ENCODE peak calls at places on chromosomes 12 and 14, in nine cellular contexts. One of them, this sample, is unnamed.

GRCh38 chr14:101604228-101604934 is 43.1 kb downstream of the DIO3 start:
- DNase-seq in body of pancreas: no peak
- DNase-seq in HCT116: no peak
- DNase-seq in PC-3: no peak
- DNase-seq in kidney epithelial cell: no peak
- DNase-seq in left ventricle myocardium inferior: peak
- DNase-seq in mammary epithelial cell: no peak
- DNase-seq in A549: no peak
- DNase-seq in adipocyte: no peak
- DNase-seq in this sample: no peak

GRCh38 chr12:121238604-121239334 is 28.8 kb downstream of the P2RX4 start:
- DNase-seq in A549: no peak
- DNase-seq in HCT116: no peak
- DNase-seq in PC-3: no peak
- DNase-seq in body of pancreas: peak
- DNase-seq in kidney epithelial cell: no peak
- DNase-seq in adipocyte: no peak
- DNase-seq in left ventricle myocardium inferior: no peak
- DNase-seq in mammary epithelial cell: no peak
- DNase-seq in this sample: no peak

GRCh38 chr14:83828406-83828805 is 1701.5 kb upstream of the FLRT2 start:
- DNase-seq in adipocyte: peak
- DNase-seq in PC-3: no peak
- DNase-seq in left ventricle myocardium inferior: no peak
- DNase-seq in A549: no peak
- DNase-seq in body of pancreas: no peak
- DNase-seq in mammary epithelial cell: no peak
- DNase-seq in HCT116: no peak
- DNase-seq in kidney epithelial cell: no peak
- DNase-seq in this sample: no peak

GRCh38 chr14:90677484-90678045 is 138.7 kb downstream of the TTC7B start:
- DNase-seq in body of pancreas: no peak
- DNase-seq in adipocyte: peak
- DNase-seq in mammary epithelial cell: peak
- DNase-seq in A549: no peak
- DNase-seq in left ventricle myocardium inferior: no peak
- DNase-seq in HCT116: no peak
- DNase-seq in kidney epithelial cell: no peak
- DNase-seq in PC-3: peak
- DNase-seq in this sample: peak

GRCh38 chr12:124032265-124032886 is 59.4 kb downstream of the ZNF664 start:
- DNase-seq in body of pancreas: peak
- DNase-seq in HCT116: peak
- DNase-seq in A549: peak
- DNase-seq in left ventricle myocardium inferior: no peak
- DNase-seq in mammary epithelial cell: peak
- DNase-seq in PC-3: peak
- DNase-seq in adipocyte: peak
- DNase-seq in kidney epithelial cell: no peak
- DNase-seq in this sample: peak

GRCh38 chr12:66549050-66549389 is 129.9 kb downstream of the GRIP1 start:
- DNase-seq in HCT116: no peak
- DNase-seq in kidney epithelial cell: no peak
- DNase-seq in adipocyte: no peak
- DNase-seq in A549: no peak
- DNase-seq in body of pancreas: no peak
- DNase-seq in mammary epithelial cell: no peak
- DNase-seq in PC-3: no peak
- DNase-seq in left ventricle myocardium inferior: no peak
- DNase-seq in this sample: no peak

GRCh38 chr12:11727133-11727664 is 77.7 kb downstream of the ETV6 start:
- DNase-seq in A549: no peak
- DNase-seq in left ventricle myocardium inferior: no peak
- DNase-seq in HCT116: no peak
- DNase-seq in mammary epithelial cell: no peak
- DNase-seq in kidney epithelial cell: no peak
- DNase-seq in adipocyte: no peak
- DNase-seq in body of pancreas: peak
- DNase-seq in PC-3: no peak
- DNase-seq in this sample: no peak

GRCh38 chr12:124796303-124796957 is 67.2 kb downstream of the SCARB1 start:
- DNase-seq in adipocyte: no peak
- DNase-seq in kidney epithelial cell: no peak
- DNase-seq in left ventricle myocardium inferior: no peak
- DNase-seq in A549: no peak
- DNase-seq in mammary epithelial cell: no peak
- DNase-seq in HCT116: no peak
- DNase-seq in body of pancreas: no peak
- DNase-seq in PC-3: no peak
- DNase-seq in this sample: no peak

GRCh38 chr12:127579446-127579845 is 687.5 kb upstream of the TMEM132C start:
- DNase-seq in adipocyte: peak
- DNase-seq in HCT116: no peak
- DNase-seq in left ventricle myocardium inferior: no peak
- DNase-seq in A549: no peak
- DNase-seq in kidney epithelial cell: no peak
- DNase-seq in mammary epithelial cell: no peak
- DNase-seq in body of pancreas: no peak
- DNase-seq in PC-3: no peak
- DNase-seq in this sample: no peak

GRCh38 chr12:112309797-112310196 is 72.4 kb downstream of the HECTD4 start:
- DNase-seq in mammary epithelial cell: no peak
- DNase-seq in HCT116: no peak
- DNase-seq in kidney epithelial cell: no peak
- DNase-seq in A549: no peak
- DNase-seq in adipocyte: peak
- DNase-seq in PC-3: no peak
- DNase-seq in body of pancreas: no peak
- DNase-seq in left ventricle myocardium inferior: no peak
- DNase-seq in this sample: peak

GRCh38 chr12:130608132-130608531 is 108.0 kb downstream of the RIMBP2 start:
- DNase-seq in kidney epithelial cell: no peak
- DNase-seq in HCT116: no peak
- DNase-seq in PC-3: no peak
- DNase-seq in adipocyte: no peak
- DNase-seq in mammary epithelial cell: no peak
- DNase-seq in A549: no peak
- DNase-seq in left ventricle myocardium inferior: no peak
- DNase-seq in body of pancreas: no peak
- DNase-seq in this sample: no peak

GRCh38 chr12:47946413-47947107 is 16.8 kb upstream of the TMEM106C start:
- DNase-seq in A549: no peak
- DNase-seq in HCT116: no peak
- DNase-seq in kidney epithelial cell: no peak
- DNase-seq in body of pancreas: no peak
- DNase-seq in adipocyte: peak
- DNase-seq in mammary epithelial cell: peak
- DNase-seq in PC-3: peak
- DNase-seq in left ventricle myocardium inferior: no peak
- DNase-seq in this sample: no peak

GRCh38 chr12:16612647-16613046 is 6.7 kb upstream of the LMO3 start:
- DNase-seq in mammary epithelial cell: peak
- DNase-seq in adipocyte: no peak
- DNase-seq in A549: no peak
- DNase-seq in PC-3: peak
- DNase-seq in HCT116: no peak
- DNase-seq in kidney epithelial cell: no peak
- DNase-seq in body of pancreas: no peak
- DNase-seq in left ventricle myocardium inferior: no peak
- DNase-seq in this sample: peak

GRCh38 chr14:101083564-101084435 is 180.3 kb upstream of the RTL1 start:
- DNase-seq in mammary epithelial cell: no peak
- DNase-seq in PC-3: peak
- DNase-seq in kidney epithelial cell: no peak
- DNase-seq in A549: no peak
- DNase-seq in adipocyte: no peak
- DNase-seq in body of pancreas: no peak
- DNase-seq in HCT116: peak
- DNase-seq in left ventricle myocardium inferior: no peak
- DNase-seq in this sample: peak

GRCh38 chr14:68919129-68919927 is 59.8 kb downstream of the ACTN1 start:
- DNase-seq in PC-3: no peak
- DNase-seq in body of pancreas: peak
- DNase-seq in mammary epithelial cell: no peak
- DNase-seq in kidney epithelial cell: no peak
- DNase-seq in A549: no peak
- DNase-seq in left ventricle myocardium inferior: no peak
- DNase-seq in HCT116: no peak
- DNase-seq in adipocyte: no peak
- DNase-seq in this sample: no peak

GRCh38 chr14:103239751-103240150 is 94.3 kb upstream of the EIF5 start:
- DNase-seq in HCT116: no peak
- DNase-seq in body of pancreas: no peak
- DNase-seq in PC-3: no peak
- DNase-seq in kidney epithelial cell: no peak
- DNase-seq in left ventricle myocardium inferior: no peak
- DNase-seq in mammary epithelial cell: no peak
- DNase-seq in A549: no peak
- DNase-seq in adipocyte: no peak
- DNase-seq in this sample: no peak

GRCh38 chr12:105968025-105968424 is 170.7 kb downstream of the NUAK1 start:
- DNase-seq in mammary epithelial cell: no peak
- DNase-seq in HCT116: no peak
- DNase-seq in A549: no peak
- DNase-seq in left ventricle myocardium inferior: no peak
- DNase-seq in adipocyte: peak
- DNase-seq in PC-3: no peak
- DNase-seq in kidney epithelial cell: no peak
- DNase-seq in body of pancreas: no peak
- DNase-seq in this sample: no peak

GRCh38 chr12:104567832-104568490 is 111.2 kb downstream of the CHST11 start:
- DNase-seq in PC-3: no peak
- DNase-seq in A549: no peak
- DNase-seq in body of pancreas: peak
- DNase-seq in HCT116: no peak
- DNase-seq in adipocyte: no peak
- DNase-seq in mammary epithelial cell: no peak
- DNase-seq in kidney epithelial cell: no peak
- DNase-seq in left ventricle myocardium inferior: no peak
- DNase-seq in this sample: no peak

GRCh38 chr12:25388216-25388615 is 137.5 kb upstream of the KRAS start:
- DNase-seq in PC-3: peak
- DNase-seq in A549: no peak
- DNase-seq in left ventricle myocardium inferior: no peak
- DNase-seq in kidney epithelial cell: no peak
- DNase-seq in adipocyte: no peak
- DNase-seq in mammary epithelial cell: peak
- DNase-seq in HCT116: no peak
- DNase-seq in body of pancreas: no peak
- DNase-seq in this sample: peak

GRCh38 chr12:75568387-75568786 is 57.0 kb upstream of the KRR1 start:
- DNase-seq in HCT116: no peak
- DNase-seq in body of pancreas: no peak
- DNase-seq in kidney epithelial cell: no peak
- DNase-seq in left ventricle myocardium inferior: no peak
- DNase-seq in A549: no peak
- DNase-seq in mammary epithelial cell: peak
- DNase-seq in PC-3: no peak
- DNase-seq in adipocyte: peak
- DNase-seq in this sample: peak

DNA sequence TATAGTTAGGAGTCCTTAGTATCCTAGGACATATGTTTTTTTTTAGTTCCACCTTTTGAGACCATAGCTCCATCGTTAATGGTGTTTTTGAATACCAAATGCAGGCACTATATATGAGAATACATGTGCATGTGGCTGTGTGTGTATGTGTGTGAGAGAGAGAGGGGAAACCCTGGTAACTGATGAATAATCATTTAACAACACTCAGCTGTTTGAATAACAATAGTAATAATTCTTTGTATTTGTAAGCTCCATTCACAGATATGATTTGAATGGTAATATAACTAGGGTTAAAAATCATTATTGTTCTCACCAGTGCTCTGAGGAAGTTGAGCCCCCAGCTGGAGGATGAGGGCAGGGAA is 28.9 kb downstream of the EML1 start:
- DNase-seq in body of pancreas: no peak
- DNase-seq in left ventricle myocardium inferior: no peak
- DNase-seq in PC-3: no peak
- DNase-seq in kidney epithelial cell: no peak
- DNase-seq in adipocyte: no peak
- DNase-seq in HCT116: no peak
- DNase-seq in mammary epithelial cell: no peak
- DNase-seq in A549: no peak
- DNase-seq in this sample: no peak
- H3K4me3 ChIP-seq in body of pancreas: no peak
- H3K4me3 ChIP-seq in left ventricle myocardium inferior: no peak
- H3K4me3 ChIP-seq in PC-3: no peak
- H3K4me3 ChIP-seq in kidney epithelial cell: no peak
- H3K4me3 ChIP-seq in adipocyte: no peak
- H3K4me3 ChIP-seq in HCT116: no peak
- H3K4me3 ChIP-seq in mammary epithelial cell: no peak
- H3K4me3 ChIP-seq in A549: no peak
- H3K4me3 ChIP-seq in this sample: no peak

DNA sequence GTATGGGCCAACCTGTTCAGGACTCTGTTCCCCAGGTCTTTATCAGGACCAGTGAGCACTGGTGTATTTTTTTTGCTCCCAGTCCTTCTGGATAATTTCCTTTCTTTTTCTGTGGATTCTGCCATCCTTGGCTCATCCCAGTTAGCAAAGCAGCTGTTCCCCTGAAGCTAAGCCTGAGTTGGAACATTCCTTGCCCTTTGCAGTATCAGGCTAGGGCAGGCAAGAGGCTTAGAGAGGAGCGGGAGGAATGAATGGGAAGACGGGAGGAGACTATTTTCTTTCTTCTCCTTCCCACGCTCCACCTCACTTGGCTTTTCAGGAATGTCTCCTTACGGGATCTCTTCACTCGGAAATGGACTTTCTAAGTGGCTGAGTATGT is 29.2 kb downstream of the ERG28 start:
- DNase-seq in PC-3: no peak
- DNase-seq in mammary epithelial cell: no peak
- DNase-seq in kidney epithelial cell: no peak
- DNase-seq in HCT116: no peak
- DNase-seq in left ventricle myocardium inferior: no peak
- DNase-seq in A549: no peak
- DNase-seq in adipocyte: peak
- DNase-seq in body of pancreas: no peak
- DNase-seq in this sample: no peak
- H3K4me3 ChIP-seq in PC-3: no peak
- H3K4me3 ChIP-seq in mammary epithelial cell: no peak
- H3K4me3 ChIP-seq in kidney epithelial cell: no peak
- H3K4me3 ChIP-seq in HCT116: no peak
- H3K4me3 ChIP-seq in left ventricle myocardium inferior: no peak
- H3K4me3 ChIP-seq in A549: no peak
- H3K4me3 ChIP-seq in adipocyte: no peak
- H3K4me3 ChIP-seq in body of pancreas: no peak
- H3K4me3 ChIP-seq in this sample: no peak

GRCh38 chr12:14860490-14860889 is 17.2 kb upstream of the ART4 start:
- DNase-seq in PC-3: no peak
- DNase-seq in mammary epithelial cell: no peak
- DNase-seq in kidney epithelial cell: no peak
- DNase-seq in A549: no peak
- DNase-seq in HCT116: no peak
- DNase-seq in left ventricle myocardium inferior: no peak
- DNase-seq in adipocyte: no peak
- DNase-seq in body of pancreas: no peak
- DNase-seq in this sample: no peak
- H3K4me3 ChIP-seq in PC-3: no peak
- H3K4me3 ChIP-seq in mammary epithelial cell: no peak
- H3K4me3 ChIP-seq in kidney epithelial cell: no peak
- H3K4me3 ChIP-seq in A549: no peak
- H3K4me3 ChIP-seq in HCT116: no peak
- H3K4me3 ChIP-seq in left ventricle myocardium inferior: no peak
- H3K4me3 ChIP-seq in adipocyte: no peak
- H3K4me3 ChIP-seq in body of pancreas: no peak
- H3K4me3 ChIP-seq in this sample: no peak

GRCh38 chr12:4910502-4911315 is 1.0 kb downstream of the KCNA1 start:
- DNase-seq in PC-3: no peak
- DNase-seq in left ventricle myocardium inferior: no peak
- DNase-seq in A549: no peak
- DNase-seq in body of pancreas: no peak
- DNase-seq in HCT116: no peak
- DNase-seq in kidney epithelial cell: no peak
- DNase-seq in mammary epithelial cell: no peak
- DNase-seq in adipocyte: peak
- DNase-seq in this sample: no peak
- H3K4me3 ChIP-seq in PC-3: no peak
- H3K4me3 ChIP-seq in left ventricle myocardium inferior: peak
- H3K4me3 ChIP-seq in A549: no peak
- H3K4me3 ChIP-seq in body of pancreas: no peak
- H3K4me3 ChIP-seq in HCT116: no peak
- H3K4me3 ChIP-seq in kidney epithelial cell: peak
- H3K4me3 ChIP-seq in mammary epithelial cell: no peak
- H3K4me3 ChIP-seq in adipocyte: peak
- H3K4me3 ChIP-seq in this sample: peak